ENCODE peak calls at places on chromosomes 1 and 21, in nine cellular contexts. F is NB4, C is ovary, N is IMR-90, D is breast epithelium, Y is transverse colon, S is tibial nerve, T is body of pancreas, M is GM12892. Z is an unnamed sample.

GRCh38 chr1:52554756-52555155 is 1.9 kb upstream of the TUT4 start:
- DNase-seq in D (no peak), S (no peak), T (no peak), C (no peak), N (peak; percentile 31), F (peak; percentile 43), M (no peak), Y (no peak), Z (no peak)

GRCh38 chr1:8061210-8061609 is 35.1 kb upstream of the ERRFI1 start:
- DNase-seq in T (peak; percentile 76), F (no peak), S (no peak), D (no peak), Y (no peak), N (peak; percentile 97), M (no peak), C (no peak), Z (peak; percentile 39)

GRCh38 chr21:39086547-39086946 is 96.7 kb downstream of the PSMG1 start:
- DNase-seq in T (no peak), N (no peak), S (no peak), C (no peak), D (no peak), Y (no peak), F (no peak), M (no peak), Z (no peak)

GRCh38 chr1:234396871-234397270 is 23.6 kb downstream of the COA6 start:
- DNase-seq in D (no peak), C (no peak), N (no peak), S (no peak), T (no peak), M (no peak), Y (no peak), F (no peak), Z (no peak)

GRCh38 chr1:245396615-245397014 is 241.8 kb downstream of the KIF26B start:
- DNase-seq in S (no peak), D (no peak), F (no peak), T (no peak), N (no peak), M (no peak), Y (no peak), C (no peak), Z (no peak)

GRCh38 chr1:100141192-100141591 is 8.2 kb downstream of the TRMT13 start:
- DNase-seq in M (no peak), D (no peak), F (no peak), S (no peak), T (no peak), C (no peak), Y (no peak), N (no peak), Z (no peak)

GRCh38 chr1:119673171-119673940 is 25.3 kb upstream of the ZNF697 start:
- DNase-seq in N (peak; percentile 33), M (no peak), D (no peak), Y (no peak), S (no peak), C (no peak), T (no peak), F (no peak), Z (no peak)

GRCh38 chr1:113615425-113615824 is 143.9 kb downstream of the PHTF1 start:
- DNase-seq in F (no peak), N (peak; percentile 48), S (no peak), Y (no peak), T (no peak), M (no peak), D (no peak), C (no peak), Z (no peak)

GRCh38 chr1:204742676-204743075 is 57.1 kb upstream of the LRRN2 start:
- DNase-seq in N (no peak), D (no peak), T (no peak), F (no peak), S (no peak), M (no peak), C (no peak), Y (no peak), Z (no peak)

GRCh38 chr21:41639766-41640165 is 127.1 kb downstream of the RIPK4 start:
- DNase-seq in Y (no peak), F (no peak), D (no peak), M (no peak), C (no peak), S (no peak), T (no peak), N (no peak), Z (no peak)

GRCh38 chr1:2386636-2387611 is 4.4 kb downstream of the MORN1 start:
- DNase-seq in C (peak; percentile 37), N (no peak), T (no peak), M (no peak), S (no peak), F (no peak), Y (peak; percentile 5), D (no peak), Z (no peak)

GRCh38 chr1:97385536-97385935 is 535.3 kb downstream of the DPYD start:
- DNase-seq in M (no peak), F (no peak), S (no peak), N (no peak), Y (no peak), C (no peak), D (no peak), T (no peak), Z (no peak)

GRCh38 chr21:34526618-34527290 is 14.7 kb upstream of the KCNE1 start:
- DNase-seq in M (no peak), S (peak; percentile 44), F (no peak), N (peak; percentile 100), C (peak; percentile 62), Y (peak; percentile 76), T (peak; percentile 92), D (no peak), Z (peak; percentile 78)

GRCh38 chr1:22045604-22046228 is 6.8 kb upstream of the CDC42 start:
- DNase-seq in C (no peak), F (no peak), M (no peak), N (no peak), T (no peak), Y (no peak), D (no peak), S (no peak), Z (no peak)

GRCh38 chr21:29423521-29423920 is 124.8 kb downstream of the BACH1 start:
- DNase-seq in T (no peak), D (no peak), Y (no peak), F (no peak), S (no peak), N (no peak), C (no peak), M (no peak), Z (no peak)

GRCh38 chr1:154546264-154547043 is 12.0 kb downstream of the UBE2Q1 start:
- DNase-seq in D (no peak), F (peak; percentile 66), T (peak; percentile 61), N (peak; percentile 58), Y (peak; percentile 51), M (peak; percentile 67), C (peak; percentile 50), S (no peak), Z (peak; percentile 86)

GRCh38 chr21:19198801-19199200 is 795.2 kb upstream of the TMPRSS15 start:
- DNase-seq in F (no peak), S (no peak), N (no peak), D (no peak), T (no peak), M (no peak), C (no peak), Y (no peak), Z (no peak)

GRCh38 chr1:173100476-173101107 is 49.9 kb upstream of the TNFSF18 start:
- DNase-seq in C (no peak), Y (no peak), M (no peak), D (no peak), T (no peak), N (no peak), S (no peak), F (no peak), Z (no peak)

GRCh38 chr1:201603613-201604232 is 64.8 kb downstream of the NAV1 start:
- DNase-seq in N (peak; percentile 82), Y (no peak), S (no peak), F (no peak), M (no peak), C (no peak), D (no peak), T (no peak), Z (no peak)
- TF ChIP-seq POLR2A in N (no peak), Y (no peak), S (no peak), F (no peak), M (no peak), C (no peak), D (no peak), T (no peak), Z (no peak)

GRCh38 chr1:225977937-225978748 is 21.0 kb downstream of the SDE2 start:
- DNase-seq in S (no peak), N (no peak), M (no peak), F (peak; percentile 52), Y (no peak), C (no peak), T (peak; percentile 59), D (no peak), Z (no peak)
- TF ChIP-seq POLR2A in S (no peak), N (no peak), M (no peak), F (no peak), Y (no peak), C (no peak), T (no peak), D (no peak), Z (no peak)

DNA sequence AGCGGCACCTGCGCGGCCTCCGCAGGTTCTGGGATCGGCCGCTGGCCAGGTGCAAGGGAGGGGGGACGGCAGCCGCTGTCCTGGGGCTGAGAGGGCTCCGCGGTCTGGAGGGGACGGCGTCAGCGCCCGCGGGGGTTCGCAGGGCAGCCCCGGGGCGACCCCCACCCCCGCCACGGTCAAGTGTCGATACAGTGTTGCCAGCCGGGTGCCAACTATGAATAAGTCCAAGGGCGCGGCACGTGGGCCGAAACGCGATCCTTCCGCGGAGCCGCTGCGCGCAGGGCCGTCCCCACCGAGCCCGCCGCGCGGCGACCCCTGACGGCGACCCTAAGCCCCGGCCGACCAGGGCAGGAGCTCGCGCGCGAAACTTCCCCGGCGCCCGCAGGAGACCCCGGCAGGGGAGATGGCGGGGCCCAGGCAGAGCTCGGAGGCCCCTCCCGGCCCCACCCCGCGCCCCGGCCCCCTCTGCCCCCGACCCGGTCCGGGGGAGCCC is 664 bp upstream of the AGPAT3 start:
- DNase-seq in F (peak; percentile 53), D (peak; percentile 67), Y (peak; percentile 76), T (peak; percentile 82), C (peak; percentile 71), N (peak; percentile 16), S (no peak), M (peak; percentile 54), Z (peak; percentile 41)
- TF ChIP-seq POLR2A in F (no peak), D (peak; percentile 58), Y (peak; percentile 83), T (peak; percentile 86), C (no peak), N (no peak), S (no peak), M (peak; percentile 17), Z (no peak)

DNA sequence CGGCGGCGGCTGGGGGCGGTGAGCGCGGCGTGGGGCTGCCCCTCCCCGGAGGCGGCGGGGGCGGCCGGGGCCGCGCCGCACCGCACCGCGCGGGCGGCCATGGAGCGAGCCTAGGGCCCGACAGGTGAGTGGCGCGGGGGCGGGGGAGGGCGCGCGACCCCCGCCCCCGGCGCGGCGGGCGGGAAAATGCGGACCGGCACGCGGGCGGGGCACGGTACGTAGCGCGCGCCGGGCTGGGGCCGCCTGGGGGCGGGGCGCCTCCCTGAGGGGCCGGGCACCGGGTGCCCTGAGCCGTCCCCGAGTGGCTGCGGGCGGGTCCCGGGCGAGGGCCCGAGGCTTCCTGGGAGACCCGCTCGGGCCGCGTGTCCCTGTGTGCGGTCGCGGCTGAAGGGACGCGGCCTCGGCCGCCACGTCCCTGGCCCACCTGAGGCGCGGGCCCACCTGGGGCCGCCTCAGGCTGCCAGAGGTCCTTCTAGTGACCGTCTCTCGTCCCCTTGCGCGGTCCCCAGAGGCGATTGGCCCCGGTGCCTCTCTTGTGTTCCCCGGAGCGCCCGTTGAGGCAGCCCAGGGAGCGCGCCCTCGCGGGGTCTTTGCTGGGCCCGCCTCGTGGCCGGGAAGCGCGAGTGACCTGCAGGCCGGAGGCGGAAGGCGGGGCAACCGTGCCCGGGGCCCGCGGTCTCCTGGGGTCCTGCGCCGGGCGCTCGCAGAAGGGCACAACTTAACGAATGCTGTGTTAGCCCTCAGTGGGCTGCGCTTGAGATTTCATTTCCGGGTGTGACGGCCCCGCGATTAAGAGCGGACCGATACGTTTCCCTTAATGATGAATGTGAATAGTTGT is 500 bp downstream of the FAM20B start:
- DNase-seq in D (peak; percentile 57), N (no peak), Y (peak; percentile 87), C (peak; percentile 76), S (peak; percentile 26), F (peak; percentile 87), M (peak; percentile 60), T (peak; percentile 87), Z (peak; percentile 60)
- TF ChIP-seq POLR2A in D (no peak), N (peak; percentile 55), Y (peak; percentile 88), C (no peak), S (peak; percentile 21), F (peak; percentile 76), M (peak; percentile 51), T (peak; percentile 84), Z (peak; percentile 53)